ENCODE peak calls at places on chromosomes 13 and 19, in eight cellular contexts. Z is IMR-90; I is tibial artery; H is upper lobe of left lung; A is fibroblast of lung; R is uterus; P is CD8-positive, alpha-beta memory T cell; J is SJSA1. U is an unnamed sample. For H3K4me1, the result is how much of the 10 kb centered on the place peaks cover.

GRCh38 chr13:66375756-66376155 is 854.4 kb downstream of the PCDH9 start:
- DNase-seq in A (peak), J (no peak), H (no peak), R (no peak), I (no peak), Z (peak), P (no peak), U (no peak)

GRCh38 chr19:29271911-29272310 is 59.0 kb upstream of the UQCRFS1 start:
- DNase-seq in A (no peak), J (no peak), Z (no peak), H (no peak), I (no peak), R (no peak), P (no peak), U (no peak)

GRCh38 chr13:83878691-83879410 is 3.4 kb downstream of the SLITRK1 start:
- DNase-seq in H (no peak), R (no peak), Z (no peak), J (no peak), A (no peak), I (no peak), P (no peak), U (no peak)

GRCh38 chr19:38932425-38933179 is 1.9 kb downstream of the MRPS12 start:
- DNase-seq in H (no peak), Z (peak), R (no peak), A (peak), P (no peak), J (no peak), I (no peak), U (no peak)

GRCh38 chr19:782195-783043 is 14.8 kb upstream of the PTBP1 start:
- DNase-seq in P (no peak), H (no peak), I (no peak), J (peak), Z (peak), R (no peak), A (peak), U (no peak)

GRCh38 chr19:19185853-19186728 is 5.9 kb downstream of the BORCS8 start:
- DNase-seq in P (peak), Z (peak), I (no peak), R (no peak), A (peak), J (peak), H (peak), U (no peak)

GRCh38 chr13:44404261-44405139 is 30.9 kb downstream of the SERP2 start:
- DNase-seq in R (no peak), H (no peak), Z (no peak), A (no peak), P (no peak), J (peak), I (no peak), U (no peak)

GRCh38 chr19:18090545-18091216 is 3.9 kb upstream of the IL12RB1 start:
- DNase-seq in H (peak), R (no peak), Z (peak), A (no peak), P (no peak), J (no peak), I (no peak), U (no peak)

GRCh38 chr19:49387936-49388372 is at the start of gene KASH5:
- DNase-seq in A (peak), R (peak), I (peak), H (peak), J (no peak), Z (peak), P (peak), U (no peak)

GRCh38 chr13:30037306-30037705 is 186.9 kb upstream of the UBL3 start:
- DNase-seq in P (no peak), J (peak), Z (no peak), R (no peak), H (no peak), A (no peak), I (no peak), U (no peak)

GRCh38 chr19:55691561-55692481 is 16.8 kb downstream of the EPN1 start:
- DNase-seq in A (no peak), I (no peak), P (no peak), H (no peak), Z (no peak), R (no peak), J (no peak), U (no peak)

GRCh38 chr19:1856698-1857603 is 6.4 kb downstream of the KLF16 start:
- DNase-seq in H (peak), I (peak), J (no peak), P (peak), A (peak), Z (peak), R (peak), U (no peak)

GRCh38 chr13:32829676-32830091 is 186.5 kb upstream of the KL start:
- DNase-seq in R (no peak), I (no peak), H (no peak), P (no peak), A (peak), J (no peak), Z (peak), U (peak)

GRCh38 chr13:112643759-112644459 is 45.9 kb upstream of the ATP11A start:
- DNase-seq in H (peak), R (no peak), Z (no peak), I (no peak), J (no peak), A (no peak), P (no peak), U (no peak)

GRCh38 chr13:109162248-109163051 is 533.0 kb downstream of the MYO16 start:
- DNase-seq in P (no peak), H (peak), A (no peak), I (no peak), J (peak), Z (no peak), R (no peak), U (peak)

GRCh38 chr13:51134763-51135365 is 23.8 kb upstream of the C13orf42 start:
- DNase-seq in I (no peak), H (no peak), R (no peak), A (no peak), J (no peak), Z (no peak), P (no peak), U (no peak)

GRCh38 chr13:97568850-97569249 is 134.9 kb downstream of the RAP2A start:
- DNase-seq in P (no peak), H (peak), J (no peak), Z (no peak), A (no peak), R (no peak), I (no peak), U (no peak)

GRCh38 chr13:104286566-104287290 is 1220.5 kb upstream of the SLC10A2 start:
- DNase-seq in H (no peak), P (no peak), I (no peak), J (no peak), R (no peak), A (no peak), Z (no peak), U (peak)

GRCh38 chr13:98384739-98385138 is 192.2 kb downstream of the STK24 start:
- DNase-seq in A (peak), H (no peak), P (no peak), Z (peak), I (no peak), J (peak), R (no peak), U (no peak)

GRCh38 chr13:100301418-100301817 is 212.5 kb downstream of the PCCA start:
- DNase-seq in A (no peak), H (no peak), P (no peak), I (no peak), J (no peak), Z (no peak), R (no peak), U (no peak)

GRCh38 chr13:37429976-37430375 is 168.6 kb downstream of the POSTN start:
- DNase-seq in R (no peak), J (no peak), I (no peak), P (no peak), A (peak), H (no peak), Z (peak), U (no peak)

GRCh38 chr19:2977686-2978466 is 512 bp downstream of the TLE6 start:
- DNase-seq in H (no peak), Z (no peak), P (no peak), A (no peak), R (no peak), I (no peak), J (no peak), U (no peak)

GRCh38 chr19:2976609-2977000 is 759 bp upstream of the TLE6 start:
- DNase-seq in J (no peak), P (no peak), Z (no peak), I (no peak), R (no peak), H (no peak), A (no peak), U (no peak)

GRCh38 chr19:2978467-2978767 is 1.1 kb downstream of the TLE6 start:
- DNase-seq in Z (no peak), R (no peak), I (no peak), H (no peak), J (no peak), A (no peak), P (no peak), U (no peak)

GRCh38 chr19:2974342-2974932 is 2.9 kb upstream of the TLE6 start:
- DNase-seq in I (peak), A (no peak), R (peak), P (no peak), H (peak), Z (no peak), J (no peak), U (no peak)

GRCh38 chr19:2977001-2977685 is at the start of gene TLE6:
- DNase-seq in P (peak), I (peak), Z (peak), J (peak), H (peak), R (peak), A (peak), U (peak)
- H3K27ac ChIP-seq in P (peak), I (no peak), Z (no peak), J (peak), H (peak), R (peak), A (no peak), U (no peak)

GRCh38 chr19:10421981-10422461 is 1.7 kb downstream of the PDE4A start:
- DNase-seq in H (no peak), I (no peak), A (no peak), P (no peak), J (no peak), Z (no peak), R (no peak), U (no peak)
- H3K4me1 ChIP-seq in H (half or more), I (under half), A (under half), P (half or more), J (half or more), Z (under half), R (under half), U (under half)

GRCh38 chr13:110521296-110521680 is 40.2 kb downstream of the RAB20 start:
- DNase-seq in R (no peak), A (no peak), H (no peak), J (no peak), I (no peak), Z (no peak), P (no peak), U (no peak)
- H3K27ac ChIP-seq in R (peak), A (no peak), H (peak), J (no peak), I (peak), Z (no peak), P (no peak), U (no peak)

GRCh38 chr19:41861846-41862245 is 1.8 kb downstream of the RPS19 start:
- DNase-seq in A (no peak), R (no peak), I (no peak), Z (no peak), J (no peak), H (no peak), P (no peak), U (no peak)

GRCh38 chr19:41861098-41861768 is 1.2 kb downstream of the RPS19 start:
- DNase-seq in H (no peak), J (no peak), A (no peak), I (no peak), R (no peak), P (no peak), Z (no peak), U (no peak)

GRCh38 chr19:41859618-41860418 is at the start of gene RPS19:
- DNase-seq in A (peak), H (peak), J (peak), R (peak), I (peak), P (peak), Z (peak), U (peak)

GRCh38 chr19:41859213-41859617 is 840 bp upstream of the RPS19 start:
- DNase-seq in I (no peak), R (no peak), Z (no peak), J (no peak), P (no peak), A (no peak), H (no peak), U (no peak)

GRCh38 chr19:41860419-41861097 is 503 bp downstream of the RPS19 start:
- DNase-seq in R (no peak), H (no peak), P (no peak), A (peak), J (no peak), I (no peak), Z (no peak), U (peak)
- H3K4me1 ChIP-seq in R (under half), H (under half), P (half or more), A (under half), J (under half), I (under half), Z (under half), U (under half)

GRCh38 chr13:71030789-71031188 is 836.2 kb downstream of the DACH1 start:
- DNase-seq in H (no peak), P (no peak), Z (no peak), J (no peak), R (no peak), A (no peak), I (no peak), U (no peak)

GRCh38 chr13:71028884-71029283 is 838.1 kb downstream of the DACH1 start:
- DNase-seq in I (no peak), A (no peak), R (no peak), J (no peak), P (no peak), Z (no peak), H (no peak), U (no peak)

GRCh38 chr13:71034018-71034417 is 833.0 kb downstream of the DACH1 start:
- DNase-seq in R (no peak), P (no peak), Z (no peak), J (no peak), I (no peak), A (no peak), H (no peak), U (no peak)

DNA sequence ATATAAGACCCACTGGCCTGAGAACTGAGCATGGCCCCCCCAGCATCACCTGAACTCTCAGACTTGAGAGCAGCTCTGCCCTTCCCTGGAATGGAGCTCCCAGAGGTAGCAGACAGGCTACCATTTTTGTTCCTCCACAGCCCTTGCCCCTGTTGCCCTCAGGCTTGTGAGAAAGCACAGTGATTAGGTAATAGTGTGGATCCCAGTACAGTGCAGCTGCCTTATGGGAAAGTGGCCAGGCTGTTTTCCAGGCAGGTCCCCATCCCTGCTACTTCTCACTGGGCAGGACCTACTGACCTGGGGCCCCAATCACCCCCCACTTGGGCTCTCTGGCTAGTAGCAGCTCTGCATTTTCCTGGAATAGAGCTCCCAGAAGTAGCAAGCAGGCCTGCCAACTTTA is 834.0 kb downstream of the DACH1 start:
- DNase-seq in A (no peak), P (no peak), H (no peak), R (no peak), I (no peak), Z (no peak), J (no peak), U (no peak)
- H3K27ac ChIP-seq in A (no peak), P (no peak), H (no peak), R (no peak), I (no peak), Z (no peak), J (no peak), U (no peak)